ENCODE peak calls at places on chromosomes 2 and 18, in six cellular contexts. W is CD8-positive, alpha-beta memory T cell; J is NCI-H1105 treated with DMSO at 0.1 percent for 48 hours; T is germinal center; S is ELR; A is stimulated activated CD4-positive, alpha-beta T cell treated with anti-CD3 and anti-CD28 coated beads, Interleukin-4, amount 100 ng/mL, for 4 hours. E is an unnamed sample.
A peak's percentile ranks its signal among the peaks of the same experiment; 100 is the strongest.

GRCh38 chr2:236610991-236611821 is 41.6 kb downstream of the ACKR3 start:
- DNase-seq in W (no peak), J (no peak), T (no peak), S (no peak), A (no peak), E (no peak)

GRCh38 chr2:26407517-26407916 is 5.8 kb downstream of the DRC1 start:
- DNase-seq in W (no peak), J (no peak), T (no peak), S (no peak), A (no peak), E (no peak)

GRCh38 chr2:37585982-37586621 is 85.3 kb downstream of the CDC42EP3 start:
- DNase-seq in W (peak; percentile 60), J (no peak), T (no peak), S (peak; percentile 96), A (peak; percentile 50), E (no peak)

GRCh38 chr2:74835831-74836674 is 2.1 kb downstream of the HK2 start:
- DNase-seq in W (no peak), J (peak; percentile 75), T (peak; percentile 74), S (peak; percentile 77), A (no peak), E (no peak)

GRCh38 chr18:38415811-38416210 is 850.2 kb upstream of the CELF4 start:
- DNase-seq in W (no peak), J (no peak), T (no peak), S (no peak), A (no peak), E (no peak)

GRCh38 chr2:168490916-168491605 is 35.0 kb downstream of the CERS6 start:
- DNase-seq in W (no peak), J (no peak), T (no peak), S (peak; percentile 13), A (no peak), E (no peak)

GRCh38 chr2:238114331-238114841 is 14.2 kb downstream of the ESPNL start:
- DNase-seq in W (no peak), J (no peak), T (no peak), S (no peak), A (no peak), E (no peak)

GRCh38 chr2:197097578-197098366 is 171.3 kb upstream of the PGAP1 start:
- DNase-seq in W (no peak), J (no peak), T (no peak), S (peak; percentile 54), A (no peak), E (no peak)

GRCh38 chr2:82837588-82838304 is 1621.3 kb downstream of the SUCLG1 start:
- DNase-seq in W (no peak), J (no peak), T (no peak), S (peak; percentile 94), A (no peak), E (no peak)

GRCh38 chr2:232876978-232877441 is 6.9 kb downstream of the SNORC start:
- DNase-seq in W (no peak), J (no peak), T (no peak), S (no peak), A (no peak), E (no peak)

GRCh38 chr18:77052656-77053309 is 79.8 kb downstream of the MBP start:
- DNase-seq in W (no peak), J (no peak), T (peak; percentile 75), S (no peak), A (no peak), E (no peak)

GRCh38 chr2:8710951-8711350 is 29.1 kb downstream of the ID2 start:
- DNase-seq in W (no peak), J (peak; percentile 13), T (no peak), S (no peak), A (no peak), E (no peak)

GRCh38 chr2:36427790-36428243 is 72.2 kb downstream of the CRIM1 start:
- DNase-seq in W (no peak), J (no peak), T (no peak), S (peak; percentile 57), A (no peak), E (no peak)

GRCh38 chr2:176098366-176099158 is 1.0 kb upstream of the HOXD12 start:
- DNase-seq in W (no peak), J (no peak), T (no peak), S (no peak), A (no peak), E (no peak)

GRCh38 chr2:142048581-142048980 is 82.2 kb downstream of the LRP1B start:
- DNase-seq in W (no peak), J (no peak), T (no peak), S (no peak), A (no peak), E (no peak)

GRCh38 chr2:104851236-104852160 is 2.4 kb upstream of the POU3F3 start:
- DNase-seq in W (no peak), J (peak; percentile 50), T (no peak), S (no peak), A (no peak), E (no peak)

GRCh38 chr2:16641509-16641908 is 24.1 kb downstream of the CYRIA start:
- DNase-seq in W (no peak), J (no peak), T (no peak), S (no peak), A (no peak), E (no peak)

GRCh38 chr2:12261993-12262680 is 454.6 kb upstream of the TRIB2 start:
- DNase-seq in W (no peak), J (peak; percentile 10), T (no peak), S (peak; percentile 17), A (no peak), E (no peak)

GRCh38 chr2:106095478-106096392 is 98.4 kb downstream of the UXS1 start:
- DNase-seq in W (peak; percentile 76), J (no peak), T (no peak), S (no peak), A (peak; percentile 57), E (no peak)